ENCODE peak calls at places on chromosomes 12 and 14, in seven cellular contexts. D, I, H, T, U, N and G are unnamed samples.

GRCh38 chr12:111546758-111547383 is 52.2 kb downstream of the ATXN2 start:
- DNase-seq in D (no peak), I (no peak), H (no peak), T (no peak), U (no peak), N (peak; percentile 69), G (no peak)

GRCh38 chr14:99395904-99396530 is 84.6 kb downstream of the SETD3 start:
- DNase-seq in D (no peak), I (no peak), H (peak; percentile 7), T (peak; percentile 45), U (no peak), N (peak; percentile 56), G (no peak)

GRCh38 chr12:96986883-96987523 is 79.9 kb downstream of the NEDD1 start:
- DNase-seq in D (no peak), I (no peak), H (peak; percentile 27), T (no peak), U (no peak), N (peak; percentile 31), G (no peak)

GRCh38 chr14:51609987-51610283 is 41.8 kb upstream of the FRMD6 start:
- DNase-seq in D (no peak), I (no peak), H (no peak), T (no peak), U (no peak), N (peak; percentile 90), G (no peak)

GRCh38 chr12:65492997-65493892 is 214.8 kb downstream of the MSRB3 start:
- DNase-seq in D (no peak), I (no peak), H (no peak), T (no peak), U (no peak), N (no peak), G (no peak)

GRCh38 chr12:79125358-79125757 is 260.8 kb downstream of the SYT1 start:
- DNase-seq in D (no peak), I (no peak), H (no peak), T (no peak), U (no peak), N (no peak), G (no peak)

GRCh38 chr12:130714591-130715149 is 1.4 kb downstream of the RIMBP2 start:
- DNase-seq in D (no peak), I (peak; percentile 9), H (no peak), T (no peak), U (no peak), N (no peak), G (no peak)

GRCh38 chr12:119695034-119695433 is 27.1 kb downstream of the PRKAB1 start:
- DNase-seq in D (no peak), I (no peak), H (no peak), T (no peak), U (no peak), N (no peak), G (no peak)

GRCh38 chr12:52800259-52800917 is 4.5 kb upstream of the KRT3 start:
- DNase-seq in D (no peak), I (no peak), H (no peak), T (peak; percentile 31), U (no peak), N (no peak), G (no peak)

GRCh38 chr14:68718033-68718725 is 74.7 kb downstream of the ZFP36L1 start:
- DNase-seq in D (no peak), I (no peak), H (peak; percentile 36), T (no peak), U (no peak), N (no peak), G (no peak)

GRCh38 chr14:22856428-22856827 is 15.1 kb upstream of the LRP10 start:
- DNase-seq in D (no peak), I (no peak), H (no peak), T (no peak), U (no peak), N (no peak), G (no peak)

GRCh38 chr12:27614386-27614785 is 81.9 kb upstream of the REP15 start:
- DNase-seq in D (no peak), I (no peak), H (no peak), T (no peak), U (no peak), N (no peak), G (no peak)

GRCh38 chr12:115542656-115543055 is 734.8 kb downstream of the MED13L start:
- DNase-seq in D (no peak), I (no peak), H (no peak), T (no peak), U (no peak), N (no peak), G (no peak)

GRCh38 chr12:70070494-70071007 is 172.7 kb upstream of the CNOT2 start:
- DNase-seq in D (no peak), I (no peak), H (no peak), T (no peak), U (no peak), N (peak; percentile 56), G (no peak)

GRCh38 chr12:52643233-52644077 is 8.6 kb downstream of the KRT2 start:
- DNase-seq in D (peak; percentile 9), I (no peak), H (no peak), T (no peak), U (no peak), N (no peak), G (no peak)

GRCh38 chr12:75526655-75527511 is 15.5 kb upstream of the KRR1 start:
- DNase-seq in D (no peak), I (no peak), H (peak; percentile 40), T (no peak), U (no peak), N (peak; percentile 83), G (no peak)

GRCh38 chr12:32944195-32944594 is 47.6 kb upstream of the PKP2 start:
- DNase-seq in D (no peak), I (no peak), H (no peak), T (no peak), U (no peak), N (peak; percentile 2), G (no peak)

GRCh38 chr12:25972783-25973182 is 14.3 kb downstream of the RASSF8 start:
- DNase-seq in D (no peak), I (peak; percentile 44), H (no peak), T (no peak), U (no peak), N (peak; percentile 91), G (no peak)

GRCh38 chr14:103724116-103724515 is 8.5 kb downstream of the ZFYVE21 start:
- DNase-seq in D (no peak), I (peak; percentile 72), H (no peak), T (peak; percentile 79), U (no peak), N (peak; percentile 64), G (no peak)
- TF ChIP-seq CTCF in D (no peak), I (peak; percentile 19), H (no peak), T (no peak), U (no peak), N (no peak), G (no peak)

DNA sequence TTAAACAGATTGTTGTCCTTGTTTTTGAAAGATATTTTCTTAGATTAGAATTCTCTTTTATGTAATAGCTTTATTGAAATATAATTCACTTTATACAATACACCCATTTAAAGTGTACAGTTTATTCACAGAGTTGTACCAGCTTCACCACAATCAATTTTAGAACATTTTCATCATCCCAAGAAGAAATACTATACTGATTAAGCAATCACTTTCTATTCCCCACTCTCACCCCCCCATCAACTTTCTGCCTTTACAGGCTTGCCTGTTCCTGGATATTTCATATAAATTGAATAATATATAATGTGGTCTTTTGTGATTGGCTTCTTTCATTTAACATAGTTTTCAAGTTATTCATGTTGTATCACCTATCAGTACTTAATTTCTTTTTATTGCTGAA is 44.4 kb downstream of the ARHGAP5 start:
- DNase-seq in D (no peak), I (no peak), H (no peak), T (no peak), U (no peak), N (peak; percentile 27), G (no peak)
- H3K4me3 ChIP-seq in D (no peak overlapping the region), I (no peak overlapping the region), H (no peak overlapping the region), T (no peak overlapping the region), U (no peak overlapping the region), N (no peak overlapping the region), G (no peak overlapping the region)

GRCh38 chr12:3554547-3555115 is 63.6 kb downstream of the PRMT8 start:
- DNase-seq in D (no peak), I (no peak), H (no peak), T (no peak), U (no peak), N (no peak), G (no peak)

GRCh38 chr12:3552726-3553045 is 61.7 kb downstream of the PRMT8 start:
- DNase-seq in D (no peak), I (no peak), H (no peak), T (peak; percentile 16), U (no peak), N (no peak), G (no peak)

GRCh38 chr12:3553221-3553620 is 62.2 kb downstream of the PRMT8 start:
- DNase-seq in D (no peak), I (no peak), H (no peak), T (peak; percentile 22), U (no peak), N (no peak), G (no peak)

GRCh38 chr12:3551976-3552725 is 61.1 kb downstream of the PRMT8 start:
- DNase-seq in D (peak; percentile 8), I (no peak), H (no peak), T (peak; percentile 17), U (no peak), N (no peak), G (no peak)

DNA sequence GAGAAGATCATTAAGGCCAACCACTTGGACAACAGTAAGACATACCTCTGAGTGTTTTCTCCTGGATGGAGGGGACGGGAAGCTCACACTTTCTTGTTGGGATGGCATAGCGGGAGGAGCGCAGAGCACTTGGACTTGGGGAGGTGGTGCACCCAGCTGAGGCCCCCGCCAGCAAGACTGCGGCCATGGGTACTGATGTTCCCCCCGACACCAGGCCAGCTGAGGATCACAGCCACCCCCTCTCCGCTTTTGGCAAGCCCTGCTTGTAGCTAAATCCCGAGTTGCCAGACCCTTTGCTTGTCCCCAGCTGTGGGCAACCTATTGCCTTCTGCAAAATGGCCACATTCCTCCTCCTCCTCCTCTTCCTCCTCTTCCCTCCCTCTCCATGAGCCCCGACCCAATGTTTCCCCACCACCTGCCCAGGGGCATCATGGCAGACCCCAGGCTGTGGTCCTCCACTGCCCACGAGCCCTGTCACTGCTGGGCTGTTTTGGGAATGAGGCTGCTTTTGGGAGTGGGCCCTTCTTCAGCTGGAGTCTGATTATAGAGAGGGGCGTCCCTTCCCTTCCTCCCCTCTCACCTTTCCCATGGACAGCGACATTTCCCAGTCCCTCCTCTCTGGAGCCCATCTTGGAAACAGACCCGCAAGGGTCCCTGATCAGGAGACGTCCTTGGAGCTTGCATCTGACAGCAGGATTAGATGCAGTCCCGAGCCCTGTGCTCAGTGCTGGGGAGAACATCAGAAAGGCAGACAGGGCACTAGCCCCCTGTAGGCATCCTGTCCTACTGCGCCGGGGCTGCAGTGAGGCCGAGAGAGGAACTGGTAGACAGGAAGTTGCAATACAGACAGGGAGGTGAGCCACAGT is 62.9 kb downstream of the PRMT8 start:
- DNase-seq in D (no peak), I (no peak), H (no peak), T (peak; percentile 11), U (no peak), N (no peak), G (no peak)
- TF ChIP-seq CTCF in D (no peak), I (no peak), H (no peak), T (no peak), U (no peak), N (no peak), G (no peak)

DNA sequence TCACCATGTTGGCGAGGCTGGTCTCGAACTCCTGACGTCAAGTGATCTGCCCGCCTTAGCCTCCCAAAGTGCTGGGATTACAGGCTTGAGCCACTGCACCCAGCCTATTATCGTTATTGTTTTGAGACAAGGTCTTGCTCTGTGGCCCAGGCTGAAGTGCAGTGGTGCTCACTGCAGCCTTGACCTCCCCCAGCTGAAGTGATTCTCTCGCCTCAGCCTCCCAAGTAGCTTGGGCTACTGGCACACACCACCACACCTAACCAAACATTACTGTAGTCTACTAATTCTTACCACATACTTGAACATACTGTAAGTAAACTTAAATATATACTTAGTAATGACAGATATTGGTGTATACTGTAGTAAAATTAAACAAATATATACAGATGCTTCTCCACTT is 4.5 kb upstream of the CDCA4 start:
- DNase-seq in D (no peak), I (no peak), H (no peak), T (no peak), U (no peak), N (no peak), G (no peak)
- H3K4me3 ChIP-seq in D (no peak overlapping the region), I (no peak overlapping the region), H (no peak overlapping the region), T (no peak overlapping the region), U (no peak overlapping the region), N (no peak overlapping the region), G (no peak overlapping the region)